ENCODE peak calls at places on chromosomes 6 and 20, in four cellular contexts. I, Z, M and Q are unnamed samples.

GRCh38 chr6:15411766-15412165 is 165.9 kb downstream of the JARID2 start:
- DNase-seq in I (peak), Z (no peak), M (no peak), Q (no peak)

GRCh38 chr20:46438156-46438750 is 31.8 kb upstream of the ELMO2 start:
- DNase-seq in I (no peak), Z (peak), M (peak), Q (peak)

GRCh38 chr20:2756056-2756611 is 44.3 kb downstream of the CPXM1 start:
- DNase-seq in I (peak), Z (peak), M (peak), Q (peak)

GRCh38 chr6:147643341-147644200 is 135.1 kb downstream of the SAMD5 start:
- DNase-seq in I (no peak), Z (no peak), M (no peak), Q (no peak)

GRCh38 chr20:59377046-59377445 is 76.6 kb downstream of the EDN3 start:
- DNase-seq in I (no peak), Z (no peak), M (no peak), Q (no peak)

GRCh38 chr20:4681971-4682370 is 39.7 kb upstream of the PRND start:
- DNase-seq in I (no peak), Z (no peak), M (no peak), Q (no peak)

GRCh38 chr20:57744206-57744605 is 34.4 kb upstream of the PMEPA1 start:
- DNase-seq in I (no peak), Z (no peak), M (no peak), Q (no peak)

GRCh38 chr6:149563203-149563927 is 2.8 kb upstream of the GINM1 start:
- DNase-seq in I (no peak), Z (no peak), M (no peak), Q (peak)

GRCh38 chr20:3728876-3729275 is 3.6 kb upstream of the HSPA12B start:
- DNase-seq in I (no peak), Z (no peak), M (no peak), Q (no peak)

GRCh38 chr20:63686492-63687321 is 9.7 kb upstream of the TNFRSF6B start:
- DNase-seq in I (no peak), Z (no peak), M (no peak), Q (peak)

GRCh38 chr6:137013738-137014602 is 30.8 kb downstream of the IL20RA start:
- DNase-seq in I (no peak), Z (peak), M (no peak), Q (peak)

GRCh38 chr6:6696867-6697531 is 108.5 kb downstream of the LY86 start:
- DNase-seq in I (peak), Z (peak), M (peak), Q (peak)

GRCh38 chr6:71745525-71745924 is 140.8 kb upstream of the RIMS1 start:
- DNase-seq in I (no peak), Z (no peak), M (no peak), Q (no peak)

GRCh38 chr6:167424700-167425099 is 99.8 kb downstream of the TTLL2 start:
- DNase-seq in I (no peak), Z (no peak), M (no peak), Q (no peak)

GRCh38 chr20:36629719-36630340 is 16.2 kb downstream of the SLA2 start:
- DNase-seq in I (no peak), Z (no peak), M (no peak), Q (no peak)

GRCh38 chr20:59568509-59569024 is 35.8 kb upstream of the PHACTR3 start:
- DNase-seq in I (no peak), Z (no peak), M (no peak), Q (no peak)

GRCh38 chr6:53313784-53314382 is 34.9 kb downstream of the ELOVL5 start:
- DNase-seq in I (no peak), Z (no peak), M (peak), Q (no peak)

GRCh38 chr20:32474967-32475819 is 109.9 kb downstream of the NOL4L start:
- DNase-seq in I (peak), Z (peak), M (peak), Q (peak)

GRCh38 chr6:116793224-116793623 is 27.7 kb upstream of the FAM162B start:
- DNase-seq in I (no peak), Z (no peak), M (no peak), Q (no peak)

GRCh38 chr6:90295854-90296345 is 743 bp downstream of the BACH2 start:
- DNase-seq in I (peak), Z (no peak), M (peak), Q (peak)

GRCh38 chr6:80348263-80348662 is 241.8 kb downstream of the BCKDHB start:
- DNase-seq in I (no peak), Z (no peak), M (no peak), Q (no peak)

GRCh38 chr20:49099011-49099410 is 52.9 kb downstream of the CSE1L start:
- DNase-seq in I (no peak), Z (no peak), M (no peak), Q (no peak)

GRCh38 chr6:135195522-135195921 is 14.4 kb downstream of the MYB start:
- DNase-seq in I (no peak), Z (no peak), M (peak), Q (no peak)

GRCh38 chr6:134034951-134035822 is 17.2 kb downstream of the SLC2A12 start:
- DNase-seq in I (no peak), Z (no peak), M (no peak), Q (no peak)

GRCh38 chr20:51493346-51493791 is 49.1 kb downstream of the NFATC2 start:
- DNase-seq in I (no peak), Z (no peak), M (peak), Q (no peak)

GRCh38 chr20:37072293-37073196 is 23.3 kb downstream of the RBL1 start:
- DNase-seq in I (no peak), Z (no peak), M (no peak), Q (no peak)

GRCh38 chr20:60011512-60012507 is 53.6 kb downstream of the CDH26 start:
- DNase-seq in I (no peak), Z (no peak), M (no peak), Q (no peak)

GRCh38 chr6:40674170-40674569 is 87.0 kb upstream of the LRFN2 start:
- DNase-seq in I (no peak), Z (no peak), M (no peak), Q (no peak)

GRCh38 chr6:98036344-98036743 is 753.3 kb upstream of the MMS22L start:
- DNase-seq in I (no peak), Z (no peak), M (no peak), Q (no peak)

GRCh38 chr20:53934421-53935352 is 135.7 kb downstream of the BCAS1 start:
- DNase-seq in I (no peak), Z (no peak), M (peak), Q (no peak)

GRCh38 chr6:37171141-37171969 is 1.4 kb downstream of the PIM1 start:
- DNase-seq in I (peak), Z (no peak), M (no peak), Q (no peak)

GRCh38 chr6:145151624-145152023 is 583.7 kb downstream of the EPM2A start:
- DNase-seq in I (no peak), Z (no peak), M (no peak), Q (no peak)

GRCh38 chr6:142015011-142015410 is 117.7 kb upstream of the GJE1 start:
- DNase-seq in I (no peak), Z (no peak), M (no peak), Q (no peak)
- TF ChIP-seq RNF2 in I (no peak), Z (no peak), M (no peak), Q (no peak)

GRCh38 chr20:62603907-62604785 is 38.2 kb upstream of the SLCO4A1 start:
- DNase-seq in I (no peak), Z (no peak), M (no peak), Q (no peak)
- TF ChIP-seq POLR2A in I (no peak), Z (no peak), M (no peak), Q (no peak)

GRCh38 chr6:118871331-118871730 is 22.6 kb upstream of the ASF1A start:
- DNase-seq in I (no peak), Z (no peak), M (no peak), Q (no peak)

GRCh38 chr6:118867181-118867580 is 26.8 kb upstream of the ASF1A start:
- DNase-seq in I (no peak), Z (no peak), M (no peak), Q (no peak)

GRCh38 chr6:118869894-118870665 is 23.9 kb upstream of the ASF1A start:
- DNase-seq in I (no peak), Z (peak), M (no peak), Q (no peak)

GRCh38 chr6:118872318-118872717 is 21.6 kb upstream of the ASF1A start:
- DNase-seq in I (no peak), Z (no peak), M (no peak), Q (no peak)

DNA sequence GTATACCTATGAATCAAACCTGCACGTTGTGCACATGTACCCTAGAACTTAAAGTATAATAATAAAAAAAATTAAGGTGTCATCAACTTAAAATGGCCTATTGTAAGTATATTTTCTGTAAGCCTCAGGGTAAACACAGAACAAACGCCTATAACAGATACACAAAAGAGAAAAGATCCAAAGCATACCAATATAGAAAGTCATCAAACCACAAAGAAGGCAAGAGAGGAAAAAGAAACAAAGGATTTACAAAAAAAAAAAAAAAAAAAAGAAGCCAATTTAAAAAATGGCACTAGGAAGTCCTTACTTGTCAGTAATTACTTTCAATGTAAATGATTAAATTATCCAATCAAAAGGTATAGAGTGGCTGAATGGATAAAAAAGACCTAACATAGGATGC is 24.6 kb upstream of the ASF1A start:
- DNase-seq in I (no peak), Z (no peak), M (no peak), Q (no peak)
- TF ChIP-seq RNF2 in I (no peak), Z (no peak), M (no peak), Q (no peak)

GRCh38 chr6:158476389-158476788 is 83.5 kb upstream of the TMEM181 start:
- DNase-seq in I (no peak), Z (no peak), M (no peak), Q (no peak)

GRCh38 chr6:158474961-158475343 is 84.9 kb upstream of the TMEM181 start:
- DNase-seq in I (no peak), Z (peak), M (no peak), Q (peak)

GRCh38 chr6:158472453-158472852 is 87.4 kb upstream of the TMEM181 start:
- DNase-seq in I (no peak), Z (no peak), M (no peak), Q (no peak)

GRCh38 chr6:158471339-158471738 is 88.6 kb upstream of the TMEM181 start:
- DNase-seq in I (no peak), Z (no peak), M (no peak), Q (no peak)

DNA sequence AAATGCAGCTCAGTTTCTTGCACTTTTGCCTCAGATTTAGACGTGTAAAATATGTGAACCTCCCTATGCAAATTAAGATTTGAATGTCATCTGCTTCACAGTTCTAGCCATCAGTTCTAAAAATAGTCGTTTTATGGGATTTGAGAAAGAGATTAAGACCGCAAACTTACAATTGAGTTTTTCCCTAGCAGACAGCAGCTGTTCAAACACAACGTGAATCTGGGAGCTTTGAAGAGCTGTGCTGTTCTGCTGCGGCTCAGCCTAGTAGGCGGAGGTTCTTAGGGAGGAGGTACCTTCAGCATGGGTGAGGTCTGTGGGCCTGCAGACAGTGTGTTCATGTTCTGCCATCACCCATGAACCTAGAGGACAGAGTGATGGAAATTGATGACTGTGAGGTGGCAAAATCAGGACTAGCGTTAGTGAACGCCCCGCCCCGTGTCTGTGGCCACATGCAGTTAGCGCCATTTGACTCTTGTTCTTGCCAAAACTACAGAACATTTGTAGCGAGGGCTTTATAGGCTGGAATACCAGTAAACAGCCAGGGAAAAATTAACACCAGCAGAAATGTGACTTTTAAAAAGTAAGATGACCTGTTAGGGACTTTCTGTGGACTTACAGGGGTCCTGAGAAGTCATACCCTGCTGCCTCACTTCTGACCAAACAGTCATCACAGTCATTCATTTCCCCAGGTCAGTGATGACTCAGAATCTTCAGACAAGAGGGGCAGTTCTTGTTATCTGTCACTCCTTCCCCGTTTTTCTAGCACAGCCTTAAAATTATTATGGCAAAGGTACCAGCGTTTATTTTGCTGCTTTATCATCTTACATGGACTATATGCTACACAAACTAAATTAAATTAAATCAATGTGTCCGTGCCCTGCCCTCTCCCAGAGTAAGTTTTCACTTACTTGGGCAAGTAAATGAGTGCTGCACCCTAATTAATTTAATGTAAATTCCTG is 84.3 kb upstream of the TMEM181 start:
- DNase-seq in I (no peak), Z (no peak), M (peak), Q (peak)
- TF ChIP-seq POLR2A in I (no peak), Z (no peak), M (no peak), Q (no peak)